ENCODE peak calls at places on chromosome 21, in six cellular contexts. B, G, K, H, W and O are unnamed samples.

GRCh38 chr21:26425576-26425975 is 147.5 kb downstream of the CYYR1 start:
- DNase-seq in B (no peak), G (no peak), K (no peak), H (no peak), W (no peak), O (no peak)

GRCh38 chr21:33572350-33572749 is 16.1 kb downstream of the DONSON start:
- DNase-seq in B (no peak), G (no peak), K (no peak), H (no peak), W (no peak), O (no peak)

GRCh38 chr21:26916799-26917198 is 50.1 kb downstream of the ADAMTS5 start:
- DNase-seq in B (no peak), G (no peak), K (no peak), H (no peak), W (no peak), O (no peak)

GRCh38 chr21:46141767-46142580 is 13.4 kb downstream of the FTCD start:
- DNase-seq in B (no peak), G (no peak), K (no peak), H (no peak), W (no peak), O (no peak)

GRCh38 chr21:46051821-46052675 is 45.9 kb upstream of the COL6A2 start:
- DNase-seq in B (no peak), G (no peak), K (no peak), H (no peak), W (no peak), O (no peak)

GRCh38 chr21:37079211-37079824 is 6.3 kb downstream of the TTC3 start:
- DNase-seq in B (no peak), G (no peak), K (no peak), H (no peak), W (no peak), O (no peak)

GRCh38 chr21:33729631-33730030 is 87.3 kb downstream of the ITSN1 start:
- DNase-seq in B (no peak), G (no peak), K (no peak), H (no peak), W (no peak), O (no peak)

GRCh38 chr21:25515484-25516405 is 91.5 kb downstream of the MRPL39 start:
- DNase-seq in B (no peak), G (no peak), K (no peak), H (peak), W (no peak), O (peak)

GRCh38 chr21:45003331-45004058 is 63.7 kb downstream of the SLX9 start:
- DNase-seq in B (no peak), G (no peak), K (no peak), H (no peak), W (no peak), O (no peak)

GRCh38 chr21:46667191-46667734 is 31.8 kb downstream of the PRMT2 start:
- DNase-seq in B (peak), G (peak), K (no peak), H (no peak), W (no peak), O (no peak)

GRCh38 chr21:43312751-43313169 is 114.2 kb downstream of the SIK1 start:
- DNase-seq in B (no peak), G (no peak), K (no peak), H (no peak), W (no peak), O (no peak)

GRCh38 chr21:31140025-31140424 is 101.7 kb upstream of the KRTAP19-8 start:
- DNase-seq in B (no peak), G (no peak), K (no peak), H (no peak), W (no peak), O (no peak)

GRCh38 chr21:16476056-16476850 is 746.5 kb downstream of the USP25 start:
- DNase-seq in B (no peak), G (no peak), K (no peak), H (no peak), W (no peak), O (peak)

GRCh38 chr21:42653492-42654061 is at the start of gene PDE9A:
- DNase-seq in B (peak), G (peak), K (no peak), H (no peak), W (no peak), O (no peak)

GRCh38 chr21:35075546-35075945 is 26.4 kb upstream of the RUNX1 start:
- DNase-seq in B (no peak), G (no peak), K (no peak), H (peak), W (no peak), O (peak)

GRCh38 chr21:15809065-15809464 is 79.3 kb downstream of the USP25 start:
- DNase-seq in B (no peak), G (no peak), K (no peak), H (no peak), W (no peak), O (no peak)